ENCODE peak calls at places on chromosome 21, in four cellular contexts. One of them, this sample, is unnamed.

GRCh38 chr21:46116846-46117585 is 19.1 kb downstream of the COL6A2 start:
- DNase-seq in neural crest cell: no peak
- DNase-seq in GM10248: no peak
- DNase-seq in pancreas: no peak
- DNase-seq in this sample: no peak

GRCh38 chr21:14533555-14534400 is 12.3 kb downstream of the SAMSN1 start:
- DNase-seq in GM10248: peak; percentile 46
- DNase-seq in pancreas: no peak
- DNase-seq in neural crest cell: no peak
- DNase-seq in this sample: no peak

GRCh38 chr21:34071683-34072082 is 1.7 kb upstream of the MRPS6 start:
- DNase-seq in neural crest cell: no peak
- DNase-seq in pancreas: no peak
- DNase-seq in GM10248: no peak
- DNase-seq in this sample: no peak

GRCh38 chr21:44444286-44444931 is 10.9 kb upstream of the LRRC3 start:
- DNase-seq in pancreas: no peak
- DNase-seq in neural crest cell: peak; percentile 25
- DNase-seq in GM10248: no peak
- DNase-seq in this sample: no peak

GRCh38 chr21:29789393-29789792 is 150.4 kb downstream of the GRIK1 start:
- DNase-seq in neural crest cell: no peak
- DNase-seq in pancreas: no peak
- DNase-seq in GM10248: no peak
- DNase-seq in this sample: no peak

GRCh38 chr21:26130249-26130896 is 40.2 kb downstream of the APP start:
- DNase-seq in neural crest cell: no peak
- DNase-seq in GM10248: no peak
- DNase-seq in pancreas: no peak
- DNase-seq in this sample: no peak

GRCh38 chr21:45293214-45293725 is 5.6 kb upstream of the POFUT2 start:
- DNase-seq in GM10248: no peak
- DNase-seq in pancreas: no peak
- DNase-seq in neural crest cell: no peak
- DNase-seq in this sample: no peak

GRCh38 chr21:43210454-43211084 is 41.8 kb downstream of the CRYAA start:
- DNase-seq in neural crest cell: no peak
- DNase-seq in GM10248: no peak
- DNase-seq in pancreas: no peak
- DNase-seq in this sample: no peak

GRCh38 chr21:33029512-33029921 is 3.8 kb downstream of the OLIG2 start:
- DNase-seq in GM10248: no peak
- DNase-seq in pancreas: no peak
- DNase-seq in neural crest cell: no peak
- DNase-seq in this sample: no peak

GRCh38 chr21:36701912-36702621 is 3.2 kb downstream of the SIM2 start:
- DNase-seq in neural crest cell: no peak
- DNase-seq in GM10248: no peak
- DNase-seq in pancreas: no peak
- DNase-seq in this sample: no peak

This sample was measured in neuronal stem cell.